ENCODE peak calls at places on chromosomes 2 and 18, in six cellular contexts. K is CD4-positive, alpha-beta memory T cell; G is mucosa of gallbladder; A is AG08396; R is brain pericyte; B is NCI-H1105 treated with DMSO at 0.1 percent for 48 hours. Y is an unnamed sample.

GRCh38 chr2:238252766-238253630 is 13.2 kb upstream of the HES6 start:
- DNase-seq in K (no peak), A (no peak), B (no peak), R (no peak), G (no peak), Y (no peak)

GRCh38 chr18:46237891-46238290 is 133.7 kb downstream of the HAUS1 start:
- DNase-seq in B (no peak), G (no peak), K (no peak), R (no peak), A (no peak), Y (no peak)

GRCh38 chr2:160582481-160583161 is 89.0 kb upstream of the RBMS1 start:
- DNase-seq in A (peak), K (no peak), G (no peak), R (no peak), B (no peak), Y (no peak)

GRCh38 chr2:162025121-162025911 is 48.7 kb downstream of the DPP4 start:
- DNase-seq in A (peak), G (no peak), K (no peak), R (no peak), B (no peak), Y (no peak)

GRCh38 chr2:227370791-227371312 is 8.3 kb downstream of the TM4SF20 start:
- DNase-seq in B (no peak), K (no peak), G (peak), A (no peak), R (no peak), Y (no peak)

GRCh38 chr18:41226186-41226585 is 728.8 kb upstream of the PIK3C3 start:
- DNase-seq in A (no peak), K (no peak), R (no peak), G (no peak), B (no peak), Y (no peak)

GRCh38 chr18:22710628-22711380 is 222.3 kb upstream of the RBBP8 start:
- DNase-seq in G (peak), B (no peak), A (no peak), K (no peak), R (no peak), Y (no peak)

GRCh38 chr2:150883521-150883895 is 378.2 kb downstream of the RBM43 start:
- DNase-seq in K (no peak), G (no peak), A (no peak), R (no peak), B (no peak), Y (no peak)

GRCh38 chr2:102037681-102038080 is 45.9 kb downstream of the IL1R2 start:
- DNase-seq in B (no peak), R (peak), G (no peak), A (no peak), K (no peak), Y (no peak)

GRCh38 chr2:38076710-38077430 is 919 bp upstream of the CYP1B1 start:
- DNase-seq in B (peak), G (peak), K (no peak), A (peak), R (no peak), Y (no peak)

GRCh38 chr2:20676353-20677215 is 9.6 kb downstream of the GDF7 start:
- DNase-seq in K (no peak), R (no peak), G (peak), B (no peak), A (no peak), Y (no peak)

GRCh38 chr2:60152226-60152833 is 401.1 kb downstream of the BCL11A start:
- DNase-seq in G (no peak), K (no peak), A (peak), R (no peak), B (no peak), Y (no peak)

GRCh38 chr18:63109789-63110188 is 209.8 kb downstream of the BCL2 start:
- DNase-seq in A (no peak), K (no peak), R (no peak), B (no peak), G (no peak), Y (no peak)

GRCh38 chr2:84459028-84459943 is at the start of gene SUCLG1:
- DNase-seq in B (peak), R (peak), G (peak), A (peak), K (peak), Y (peak)

GRCh38 chr2:54503828-54504227 is 47.7 kb downstream of the SPTBN1 start:
- DNase-seq in K (no peak), A (no peak), R (no peak), G (no peak), B (no peak), Y (no peak)

GRCh38 chr2:195047955-195048354 is 609.1 kb upstream of the SLC39A10 start:
- DNase-seq in G (no peak), A (no peak), B (no peak), R (no peak), K (no peak), Y (no peak)

GRCh38 chr18:3663870-3664512 is 214.0 kb downstream of the TGIF1 start:
- DNase-seq in B (no peak), A (no peak), G (no peak), R (no peak), K (no peak), Y (no peak)

GRCh38 chr2:144941743-144942488 is 422.0 kb upstream of the ZEB2 start:
- DNase-seq in A (no peak), R (no peak), B (no peak), G (no peak), K (no peak), Y (no peak)

GRCh38 chr2:128413718-128414341 is 95.2 kb upstream of the HS6ST1 start:
- DNase-seq in A (no peak), B (no peak), K (no peak), G (peak), R (no peak), Y (no peak)

GRCh38 chr2:30354621-30355020 is 92.4 kb upstream of the LCLAT1 start:
- DNase-seq in A (no peak), B (no peak), R (no peak), K (no peak), G (no peak), Y (no peak)

GRCh38 chr2:50732796-50733195 is 299.1 kb downstream of the NRXN1 start:
- DNase-seq in R (no peak), K (no peak), A (no peak), B (no peak), G (no peak), Y (no peak)

GRCh38 chr2:58553937-58554336 is 312.8 kb upstream of the FANCL start:
- DNase-seq in R (no peak), A (no peak), G (no peak), B (no peak), K (no peak), Y (no peak)

GRCh38 chr18:46636040-46636630 is 20.9 kb downstream of the LOXHD1 start:
- DNase-seq in G (no peak), A (no peak), K (no peak), B (no peak), R (no peak), Y (no peak)

GRCh38 chr2:170917219-170917851 is 11.7 kb upstream of the GORASP2 start:
- DNase-seq in B (no peak), R (no peak), A (no peak), G (no peak), K (no peak), Y (no peak)

GRCh38 chr18:471701-472100 is 28.8 kb downstream of the COLEC12 start:
- DNase-seq in A (no peak), K (no peak), R (no peak), G (no peak), B (no peak), Y (no peak)

GRCh38 chr2:133457862-133458261 is 110.4 kb downstream of the NCKAP5 start:
- DNase-seq in R (no peak), A (no peak), G (no peak), B (no peak), K (no peak), Y (no peak)

GRCh38 chr2:232293191-232293590 is 85.4 kb upstream of the ALPP start:
- DNase-seq in R (no peak), G (no peak), B (no peak), K (no peak), A (no peak), Y (no peak)

GRCh38 chr18:42437646-42438045 is 482.6 kb downstream of the PIK3C3 start:
- DNase-seq in A (no peak), B (no peak), G (no peak), K (no peak), R (no peak), Y (no peak)

GRCh38 chr2:34193164-34193563 is 594.1 kb upstream of the FAM98A start:
- DNase-seq in K (no peak), R (no peak), B (no peak), A (no peak), G (no peak), Y (no peak)

GRCh38 chr2:131039535-131039907 is 53.7 kb downstream of the FAM168B start:
- DNase-seq in K (no peak), A (no peak), B (no peak), R (no peak), G (no peak), Y (no peak)

GRCh38 chr2:25257032-25257455 is 84.7 kb downstream of the DNMT3A start:
- DNase-seq in R (no peak), A (peak), K (no peak), B (peak), G (no peak), Y (no peak)

GRCh38 chr2:240642061-240642805 is 17.0 kb downstream of the GPR35 start:
- DNase-seq in A (peak), G (no peak), R (no peak), K (no peak), B (no peak), Y (no peak)

GRCh38 chr2:70748002-70748779 is 19.8 kb downstream of the ADD2 start:
- DNase-seq in R (no peak), K (no peak), G (no peak), A (no peak), B (no peak), Y (no peak)

GRCh38 chr2:212538156-212539144 is at the start of gene ERBB4:
- DNase-seq in A (peak), R (no peak), K (no peak), B (no peak), G (no peak), Y (no peak)

GRCh38 chr2:31300309-31300708 is 66.4 kb downstream of the EHD3 start:
- DNase-seq in K (no peak), B (no peak), A (no peak), R (no peak), G (no peak), Y (no peak)

GRCh38 chr2:121550669-121551068 is 20.0 kb downstream of the RNU4ATAC start:
- DNase-seq in A (no peak), K (no peak), R (no peak), G (no peak), B (no peak), Y (no peak)

GRCh38 chr2:127196998-127197397 is 23.1 kb downstream of the CYP27C1 start:
- DNase-seq in K (no peak), G (no peak), B (peak), R (no peak), A (no peak), Y (no peak)

GRCh38 chr2:44753552-44754285 is 187.8 kb upstream of the SIX3 start:
- DNase-seq in K (no peak), R (no peak), B (no peak), A (no peak), G (peak), Y (no peak)

Y was measured in central memory CD4-positive, alpha-beta T cell.